ENCODE peak calls at places on chromosomes 13 and 19, in nine cellular contexts. One of them, this sample, is unnamed.

GRCh38 chr19:14890616-14891379 is 4.9 kb upstream of the OR7A17 start:
- DNase-seq in heart left ventricle: peak; percentile 19
- DNase-seq in tibial nerve: no peak
- DNase-seq in A549: no peak
- DNase-seq in trophoblast cell: peak; percentile 66
- DNase-seq in ovary: no peak
- DNase-seq in CD8-positive, alpha-beta memory T cell: no peak
- DNase-seq in hepatocyte: no peak
- DNase-seq in uterus: no peak
- DNase-seq in this sample: no peak

GRCh38 chr13:111893607-111894443 is 173.1 kb upstream of the SOX1 start:
- DNase-seq in heart left ventricle: no peak
- DNase-seq in tibial nerve: no peak
- DNase-seq in A549: no peak
- DNase-seq in trophoblast cell: no peak
- DNase-seq in ovary: no peak
- DNase-seq in CD8-positive, alpha-beta memory T cell: no peak
- DNase-seq in hepatocyte: no peak
- DNase-seq in uterus: no peak
- DNase-seq in this sample: no peak

GRCh38 chr19:40165362-40165937 is 25.8 kb upstream of the MAP3K10 start:
- DNase-seq in heart left ventricle: peak; percentile 44
- DNase-seq in tibial nerve: no peak
- DNase-seq in A549: peak; percentile 77
- DNase-seq in trophoblast cell: no peak
- DNase-seq in ovary: peak; percentile 36
- DNase-seq in CD8-positive, alpha-beta memory T cell: peak; percentile 66
- DNase-seq in hepatocyte: peak; percentile 32
- DNase-seq in uterus: no peak
- DNase-seq in this sample: peak; percentile 36

GRCh38 chr19:1382250-1382649 is 1.5 kb upstream of the NDUFS7 start:
- DNase-seq in heart left ventricle: no peak
- DNase-seq in tibial nerve: no peak
- DNase-seq in A549: no peak
- DNase-seq in trophoblast cell: no peak
- DNase-seq in ovary: no peak
- DNase-seq in CD8-positive, alpha-beta memory T cell: no peak
- DNase-seq in hepatocyte: no peak
- DNase-seq in uterus: no peak
- DNase-seq in this sample: no peak

GRCh38 chr19:19111138-19111835 is 27.0 kb downstream of the TMEM161A start:
- DNase-seq in heart left ventricle: no peak
- DNase-seq in tibial nerve: no peak
- DNase-seq in A549: no peak
- DNase-seq in trophoblast cell: no peak
- DNase-seq in ovary: peak; percentile 49
- DNase-seq in CD8-positive, alpha-beta memory T cell: no peak
- DNase-seq in hepatocyte: no peak
- DNase-seq in uterus: no peak
- DNase-seq in this sample: no peak

GRCh38 chr13:90281709-90282108 is 1065.8 kb upstream of the MIR17HG start:
- DNase-seq in heart left ventricle: no peak
- DNase-seq in tibial nerve: no peak
- DNase-seq in A549: no peak
- DNase-seq in trophoblast cell: no peak
- DNase-seq in ovary: no peak
- DNase-seq in CD8-positive, alpha-beta memory T cell: no peak
- DNase-seq in hepatocyte: no peak
- DNase-seq in uterus: no peak
- DNase-seq in this sample: no peak

GRCh38 chr13:50589651-50590054 is 253.8 kb downstream of the DLEU7 start:
- DNase-seq in heart left ventricle: no peak
- DNase-seq in tibial nerve: no peak
- DNase-seq in A549: peak; percentile 9
- DNase-seq in trophoblast cell: peak; percentile 40
- DNase-seq in ovary: no peak
- DNase-seq in CD8-positive, alpha-beta memory T cell: no peak
- DNase-seq in hepatocyte: peak; percentile 28
- DNase-seq in uterus: peak; percentile 46
- DNase-seq in this sample: no peak

GRCh38 chr13:113393572-113394503 is 29.9 kb upstream of the GRTP1 start:
- DNase-seq in heart left ventricle: peak; percentile 84
- DNase-seq in tibial nerve: peak; percentile 62
- DNase-seq in A549: peak; percentile 68
- DNase-seq in trophoblast cell: peak; percentile 42
- DNase-seq in ovary: peak; percentile 81
- DNase-seq in CD8-positive, alpha-beta memory T cell: peak; percentile 84
- DNase-seq in hepatocyte: peak; percentile 92
- DNase-seq in uterus: peak; percentile 65
- DNase-seq in this sample: peak; percentile 82

GRCh38 chr19:5308471-5309437 is 31.9 kb downstream of the PTPRS start:
- DNase-seq in heart left ventricle: peak; percentile 48
- DNase-seq in tibial nerve: peak; percentile 55
- DNase-seq in A549: no peak
- DNase-seq in trophoblast cell: no peak
- DNase-seq in ovary: peak; percentile 87
- DNase-seq in CD8-positive, alpha-beta memory T cell: no peak
- DNase-seq in hepatocyte: peak; percentile 38
- DNase-seq in uterus: peak; percentile 88
- DNase-seq in this sample: no peak

GRCh38 chr19:2047449-2048103 is 3.5 kb downstream of the MKNK2 start:
- DNase-seq in heart left ventricle: no peak
- DNase-seq in tibial nerve: no peak
- DNase-seq in A549: peak; percentile 75
- DNase-seq in trophoblast cell: no peak
- DNase-seq in ovary: peak; percentile 57
- DNase-seq in CD8-positive, alpha-beta memory T cell: no peak
- DNase-seq in hepatocyte: peak; percentile 63
- DNase-seq in uterus: peak; percentile 68
- DNase-seq in this sample: no peak

GRCh38 chr19:17817668-17818363 is 3.5 kb downstream of the INSL3 start:
- DNase-seq in heart left ventricle: no peak
- DNase-seq in tibial nerve: no peak
- DNase-seq in A549: no peak
- DNase-seq in trophoblast cell: no peak
- DNase-seq in ovary: no peak
- DNase-seq in CD8-positive, alpha-beta memory T cell: no peak
- DNase-seq in hepatocyte: no peak
- DNase-seq in uterus: no peak
- DNase-seq in this sample: no peak

GRCh38 chr19:623974-624373 is 9.4 kb downstream of the POLRMT start:
- DNase-seq in heart left ventricle: no peak
- DNase-seq in tibial nerve: peak; percentile 79
- DNase-seq in A549: peak; percentile 94
- DNase-seq in trophoblast cell: no peak
- DNase-seq in ovary: no peak
- DNase-seq in CD8-positive, alpha-beta memory T cell: no peak
- DNase-seq in hepatocyte: no peak
- DNase-seq in uterus: no peak
- DNase-seq in this sample: no peak

GRCh38 chr13:41487222-41487621 is 29.9 kb downstream of the RGCC start:
- DNase-seq in heart left ventricle: no peak
- DNase-seq in tibial nerve: no peak
- DNase-seq in A549: no peak
- DNase-seq in trophoblast cell: no peak
- DNase-seq in ovary: no peak
- DNase-seq in CD8-positive, alpha-beta memory T cell: no peak
- DNase-seq in hepatocyte: no peak
- DNase-seq in uterus: no peak
- DNase-seq in this sample: no peak

GRCh38 chr19:55600336-55601028 is 394 bp downstream of the ZNF524 start:
- DNase-seq in heart left ventricle: peak; percentile 82
- DNase-seq in tibial nerve: no peak
- DNase-seq in A549: no peak
- DNase-seq in trophoblast cell: no peak
- DNase-seq in ovary: peak; percentile 87
- DNase-seq in CD8-positive, alpha-beta memory T cell: peak; percentile 76
- DNase-seq in hepatocyte: peak; percentile 89
- DNase-seq in uterus: no peak
- DNase-seq in this sample: no peak

GRCh38 chr13:111359237-111359915 is 38.9 kb downstream of the TEX29 start:
- DNase-seq in heart left ventricle: no peak
- DNase-seq in tibial nerve: no peak
- DNase-seq in A549: no peak
- DNase-seq in trophoblast cell: no peak
- DNase-seq in ovary: no peak
- DNase-seq in CD8-positive, alpha-beta memory T cell: no peak
- DNase-seq in hepatocyte: no peak
- DNase-seq in uterus: no peak
- DNase-seq in this sample: no peak

GRCh38 chr19:7874857-7875393 is 735 bp upstream of the PRR36 start:
- DNase-seq in heart left ventricle: no peak
- DNase-seq in tibial nerve: no peak
- DNase-seq in A549: no peak
- DNase-seq in trophoblast cell: no peak
- DNase-seq in ovary: peak; percentile 24
- DNase-seq in CD8-positive, alpha-beta memory T cell: no peak
- DNase-seq in hepatocyte: no peak
- DNase-seq in uterus: no peak
- DNase-seq in this sample: no peak

GRCh38 chr13:93003531-93003930 is 223.1 kb upstream of the GPC6 start:
- DNase-seq in heart left ventricle: no peak
- DNase-seq in tibial nerve: no peak
- DNase-seq in A549: no peak
- DNase-seq in trophoblast cell: no peak
- DNase-seq in ovary: no peak
- DNase-seq in CD8-positive, alpha-beta memory T cell: no peak
- DNase-seq in hepatocyte: no peak
- DNase-seq in uterus: no peak
- DNase-seq in this sample: no peak

GRCh38 chr13:46170268-46170667 is 11.7 kb downstream of the LCP1 start:
- DNase-seq in heart left ventricle: no peak
- DNase-seq in tibial nerve: no peak
- DNase-seq in A549: no peak
- DNase-seq in trophoblast cell: no peak
- DNase-seq in ovary: no peak
- DNase-seq in CD8-positive, alpha-beta memory T cell: no peak
- DNase-seq in hepatocyte: no peak
- DNase-seq in uterus: no peak
- DNase-seq in this sample: no peak

GRCh38 chr19:29686285-29686805 is 21.1 kb downstream of the PLEKHF1 start:
- DNase-seq in heart left ventricle: no peak
- DNase-seq in tibial nerve: no peak
- DNase-seq in A549: no peak
- DNase-seq in trophoblast cell: no peak
- DNase-seq in ovary: no peak
- DNase-seq in CD8-positive, alpha-beta memory T cell: no peak
- DNase-seq in hepatocyte: no peak
- DNase-seq in uterus: no peak
- DNase-seq in this sample: no peak

GRCh38 chr19:9535934-9536333 is 2.5 kb downstream of the ZNF426 start:
- DNase-seq in heart left ventricle: no peak
- DNase-seq in tibial nerve: no peak
- DNase-seq in A549: no peak
- DNase-seq in trophoblast cell: no peak
- DNase-seq in ovary: no peak
- DNase-seq in CD8-positive, alpha-beta memory T cell: no peak
- DNase-seq in hepatocyte: no peak
- DNase-seq in uterus: no peak
- DNase-seq in this sample: no peak

GRCh38 chr19:9528757-9529336 is 9.6 kb downstream of the ZNF426 start:
- DNase-seq in heart left ventricle: no peak
- DNase-seq in tibial nerve: no peak
- DNase-seq in A549: peak; percentile 12
- DNase-seq in trophoblast cell: no peak
- DNase-seq in ovary: no peak
- DNase-seq in CD8-positive, alpha-beta memory T cell: no peak
- DNase-seq in hepatocyte: no peak
- DNase-seq in uterus: no peak
- DNase-seq in this sample: no peak

DNA sequence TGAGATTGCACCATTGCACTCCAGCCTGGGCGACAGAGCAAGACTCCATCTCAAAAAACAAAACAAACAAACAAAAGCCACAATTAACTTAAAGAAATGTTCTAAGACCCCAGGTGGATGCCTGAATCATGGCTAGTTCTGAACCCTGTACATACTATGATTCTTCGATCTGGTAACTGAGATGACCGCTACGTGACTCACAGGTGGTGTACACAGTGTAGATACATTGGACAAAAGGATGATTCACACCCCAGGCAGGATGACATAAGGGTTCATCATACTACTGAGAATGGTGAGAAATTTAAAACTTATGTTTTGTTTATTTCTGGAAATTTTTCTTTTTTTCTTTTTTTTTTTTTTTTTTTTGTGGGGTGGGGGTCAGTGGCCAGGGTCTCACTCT is 6.5 kb downstream of the ZNF426 start:
- DNase-seq in heart left ventricle: no peak
- DNase-seq in tibial nerve: no peak
- DNase-seq in A549: peak; percentile 10
- DNase-seq in trophoblast cell: peak; percentile 39
- DNase-seq in ovary: no peak
- DNase-seq in CD8-positive, alpha-beta memory T cell: no peak
- DNase-seq in hepatocyte: no peak
- DNase-seq in uterus: no peak
- DNase-seq in this sample: no peak
- H3K9me3 ChIP-seq in heart left ventricle: peaks cover 100% of the 10 kb centered on the region
- H3K9me3 ChIP-seq in tibial nerve: peaks cover 70% of the 10 kb centered on the region
- H3K9me3 ChIP-seq in A549: peaks cover 58% of the 10 kb centered on the region
- H3K9me3 ChIP-seq in trophoblast cell: peaks cover 31% of the 10 kb centered on the region
- H3K9me3 ChIP-seq in ovary: peaks cover 10% of the 10 kb centered on the region
- H3K9me3 ChIP-seq in CD8-positive, alpha-beta memory T cell: peaks cover 46% of the 10 kb centered on the region
- H3K9me3 ChIP-seq in hepatocyte: peaks cover 89% of the 10 kb centered on the region
- H3K9me3 ChIP-seq in uterus: peaks cover 13% of the 10 kb centered on the region
- H3K9me3 ChIP-seq in this sample: peaks cover 51% of the 10 kb centered on the region

GRCh38 chr19:21383980-21384582 is 12.9 kb upstream of the ZNF493 start:
- DNase-seq in heart left ventricle: no peak
- DNase-seq in tibial nerve: no peak
- DNase-seq in A549: no peak
- DNase-seq in trophoblast cell: no peak
- DNase-seq in ovary: no peak
- DNase-seq in CD8-positive, alpha-beta memory T cell: no peak
- DNase-seq in hepatocyte: no peak
- DNase-seq in uterus: no peak
- DNase-seq in this sample: no peak
- H3K9me3 ChIP-seq in heart left ventricle: peaks cover 100% of the 10 kb centered on the region
- H3K9me3 ChIP-seq in tibial nerve: peaks cover 73% of the 10 kb centered on the region
- H3K9me3 ChIP-seq in A549: no peaks in the 10 kb centered on the region
- H3K9me3 ChIP-seq in trophoblast cell: peaks cover 16% of the 10 kb centered on the region
- H3K9me3 ChIP-seq in ovary: peaks cover 2% of the 10 kb centered on the region
- H3K9me3 ChIP-seq in CD8-positive, alpha-beta memory T cell: peaks cover 47% of the 10 kb centered on the region
- H3K9me3 ChIP-seq in hepatocyte: peaks cover 81% of the 10 kb centered on the region
- H3K9me3 ChIP-seq in uterus: no peaks in the 10 kb centered on the region
- H3K9me3 ChIP-seq in this sample: peaks cover 26% of the 10 kb centered on the region

GRCh38 chr19:11279505-11280236 is 16.3 kb upstream of the TSPAN16 start:
- DNase-seq in heart left ventricle: no peak
- DNase-seq in tibial nerve: no peak
- DNase-seq in A549: no peak
- DNase-seq in trophoblast cell: no peak
- DNase-seq in ovary: no peak
- DNase-seq in CD8-positive, alpha-beta memory T cell: peak; percentile 69
- DNase-seq in hepatocyte: no peak
- DNase-seq in uterus: no peak
- DNase-seq in this sample: no peak
- H3K9me3 ChIP-seq in heart left ventricle: no peaks in the 10 kb centered on the region
- H3K9me3 ChIP-seq in tibial nerve: no peaks in the 10 kb centered on the region
- H3K9me3 ChIP-seq in A549: no peaks in the 10 kb centered on the region
- H3K9me3 ChIP-seq in trophoblast cell: no peaks in the 10 kb centered on the region
- H3K9me3 ChIP-seq in ovary: no peaks in the 10 kb centered on the region
- H3K9me3 ChIP-seq in CD8-positive, alpha-beta memory T cell: no peaks in the 10 kb centered on the region
- H3K9me3 ChIP-seq in hepatocyte: no peaks in the 10 kb centered on the region
- H3K9me3 ChIP-seq in uterus: no peaks in the 10 kb centered on the region
- H3K9me3 ChIP-seq in this sample: no peaks in the 10 kb centered on the region

DNA sequence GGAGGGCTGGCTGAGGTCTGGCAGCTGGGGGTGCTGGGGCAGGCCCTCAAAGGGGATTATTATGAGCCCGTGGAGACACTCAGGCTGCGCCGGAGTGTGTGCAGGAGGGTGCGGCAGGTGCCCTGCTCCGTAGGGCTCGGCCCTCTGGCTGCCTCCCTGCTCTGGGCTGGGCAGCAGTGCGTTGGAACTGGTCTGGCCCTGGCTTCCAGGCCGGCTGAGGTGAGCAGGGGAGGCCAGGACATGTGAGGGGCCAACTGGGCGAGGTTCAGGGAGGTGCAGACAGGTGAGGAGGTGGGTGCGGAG is 31.2 kb downstream of the PIP5K1C start:
- DNase-seq in heart left ventricle: no peak
- DNase-seq in tibial nerve: no peak
- DNase-seq in A549: no peak
- DNase-seq in trophoblast cell: no peak
- DNase-seq in ovary: no peak
- DNase-seq in CD8-positive, alpha-beta memory T cell: no peak
- DNase-seq in hepatocyte: no peak
- DNase-seq in uterus: no peak
- DNase-seq in this sample: no peak
- H3K9me3 ChIP-seq in heart left ventricle: no peaks in the 10 kb centered on the region
- H3K9me3 ChIP-seq in tibial nerve: no peaks in the 10 kb centered on the region
- H3K9me3 ChIP-seq in A549: no peaks in the 10 kb centered on the region
- H3K9me3 ChIP-seq in trophoblast cell: peaks cover 2% of the 10 kb centered on the region
- H3K9me3 ChIP-seq in ovary: no peaks in the 10 kb centered on the region
- H3K9me3 ChIP-seq in CD8-positive, alpha-beta memory T cell: no peaks in the 10 kb centered on the region
- H3K9me3 ChIP-seq in hepatocyte: no peaks in the 10 kb centered on the region
- H3K9me3 ChIP-seq in uterus: no peaks in the 10 kb centered on the region
- H3K9me3 ChIP-seq in this sample: no peaks in the 10 kb centered on the region

This sample was measured in T-helper 17 cell.